ENCODE peak calls at places on chromosomes 4 and X, in ten cellular contexts. B, T, D, V, M, H, A, Q, R and L are unnamed samples.

GRCh38 chr4:76784237-76784636 is 113.7 kb downstream of the SOWAHB start:
- DNase-seq in R (no peak), B (no peak), V (no peak), Q (no peak), D (no peak), H (peak), A (no peak), T (no peak), M (no peak), L (no peak)

GRCh38 chr4:89661490-89661889 is 175.5 kb downstream of the SNCA start:
- DNase-seq in B (no peak), V (no peak), D (no peak), M (peak), H (peak), Q (no peak), A (peak), T (peak), R (peak), L (peak)

GRCh38 chr4:40980318-40980883 is 230.6 kb downstream of the NSUN7 start:
- DNase-seq in R (no peak), V (no peak), M (peak), Q (no peak), T (no peak), D (no peak), A (no peak), H (no peak), B (no peak), L (peak)

GRCh38 chr4:7196283-7196651 is 3.9 kb downstream of the SORCS2 start:
- DNase-seq in D (no peak), H (no peak), R (no peak), M (no peak), A (no peak), Q (no peak), T (no peak), V (no peak), B (no peak), L (no peak)

GRCh38 chrX:19986531-19986930 is 4.3 kb downstream of the BCLAF3 start:
- DNase-seq in H (no peak), R (no peak), M (no peak), Q (no peak), D (no peak), B (no peak), T (no peak), V (no peak), A (no peak), L (peak)

GRCh38 chrX:40479777-40480318 is 100.9 kb upstream of the ATP6AP2 start:
- DNase-seq in Q (no peak), R (no peak), B (no peak), D (no peak), V (no peak), H (no peak), M (no peak), A (no peak), T (no peak), L (no peak)

GRCh38 chr4:53653484-53654053 is 62.3 kb upstream of the LNX1 start:
- DNase-seq in H (peak), M (peak), A (no peak), V (peak), Q (no peak), R (peak), B (peak), D (no peak), T (peak), L (peak)

GRCh38 chrX:119063428-119063827 is 9.4 kb upstream of the CT47C1 start:
- DNase-seq in H (no peak), T (no peak), Q (no peak), B (no peak), A (no peak), V (no peak), R (no peak), D (no peak), M (no peak), L (no peak)

GRCh38 chr4:109077486-109077885 is 225.0 kb downstream of the COL25A1 start:
- DNase-seq in H (no peak), M (no peak), B (no peak), T (peak), A (no peak), R (no peak), D (no peak), V (no peak), Q (no peak), L (peak)

GRCh38 chr4:145791988-145792387 is 112.0 kb downstream of the C4orf51 start:
- DNase-seq in A (no peak), M (no peak), H (no peak), V (no peak), B (no peak), Q (no peak), R (no peak), T (no peak), D (no peak), L (no peak)

GRCh38 chr4:187125062-187125461 is 401.4 kb upstream of the FAT1 start:
- DNase-seq in A (no peak), D (no peak), Q (no peak), B (no peak), H (no peak), M (no peak), R (no peak), V (no peak), T (no peak), L (no peak)

GRCh38 chrX:44698328-44698727 is 145.5 kb upstream of the DUSP21 start:
- DNase-seq in R (no peak), V (no peak), D (no peak), M (no peak), Q (no peak), B (no peak), H (no peak), A (no peak), T (no peak), L (no peak)

GRCh38 chr4:174314770-174315169 is 31.1 kb downstream of the CEP44 start:
- DNase-seq in V (no peak), H (peak), R (peak), B (no peak), Q (no peak), D (no peak), T (peak), A (peak), M (peak), L (peak)

GRCh38 chrX:14496674-14497073 is 32.7 kb upstream of the GLRA2 start:
- DNase-seq in B (no peak), H (no peak), D (no peak), M (no peak), T (peak), A (no peak), V (no peak), R (no peak), Q (no peak), L (peak)

GRCh38 chrX:14501312-14501711 is 28.0 kb upstream of the GLRA2 start:
- DNase-seq in R (no peak), H (no peak), T (no peak), D (no peak), B (no peak), V (peak), Q (no peak), A (no peak), M (no peak), L (no peak)

GRCh38 chrX:14491689-14492088 is 37.6 kb upstream of the GLRA2 start:
- DNase-seq in D (no peak), H (no peak), M (no peak), Q (no peak), V (no peak), T (peak), B (no peak), R (no peak), A (no peak), L (no peak)

DNA sequence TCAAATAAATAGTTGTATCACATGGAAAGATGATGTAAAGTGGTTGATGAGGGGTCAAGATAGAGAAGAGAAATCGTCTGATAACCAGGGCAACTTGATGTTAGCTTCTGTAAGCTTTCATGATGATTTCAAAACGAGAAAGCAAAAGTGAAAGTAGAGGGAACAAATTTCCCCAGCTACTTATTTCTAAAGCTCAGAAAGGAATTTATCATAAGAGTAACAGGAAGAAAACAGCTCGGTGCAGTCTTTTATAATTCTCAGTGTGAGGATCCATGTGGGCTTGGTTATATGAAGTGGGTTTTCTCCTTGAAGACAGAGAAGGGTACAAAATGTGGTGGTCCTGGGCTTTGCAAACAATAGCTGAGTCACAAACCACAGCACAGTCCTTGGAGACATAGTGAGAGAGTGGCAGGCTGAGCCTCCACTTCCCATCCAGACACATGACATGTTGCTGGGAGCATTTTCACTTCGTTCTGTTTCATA is 32.1 kb upstream of the GLRA2 start:
- DNase-seq in T (peak), Q (no peak), R (peak), D (no peak), H (peak), B (no peak), A (no peak), V (no peak), M (peak), L (peak)
- H3K4me3 ChIP-seq in T (peak), Q (no peak), R (peak), D (peak), H (peak), B (peak), A (peak), V (peak), M (peak), L (peak)

GRCh38 chrX:56788717-56789122 is 59.7 kb downstream of the NBDY start:
- DNase-seq in V (peak), R (peak), T (no peak), Q (no peak), B (no peak), H (no peak), M (peak), D (no peak), A (no peak), L (no peak)
- TF ChIP-seq CTCF in V (no peak), R (peak), T (no peak), Q (peak), B (no peak), H (peak), M (peak), D (peak), A (peak), L (no peak)

GRCh38 chrX:129125515-129125914 is 397.8 kb downstream of the SMARCA1 start:
- DNase-seq in Q (no peak), V (no peak), M (no peak), R (no peak), H (no peak), T (no peak), D (no peak), A (no peak), B (no peak), L (no peak)

DNA sequence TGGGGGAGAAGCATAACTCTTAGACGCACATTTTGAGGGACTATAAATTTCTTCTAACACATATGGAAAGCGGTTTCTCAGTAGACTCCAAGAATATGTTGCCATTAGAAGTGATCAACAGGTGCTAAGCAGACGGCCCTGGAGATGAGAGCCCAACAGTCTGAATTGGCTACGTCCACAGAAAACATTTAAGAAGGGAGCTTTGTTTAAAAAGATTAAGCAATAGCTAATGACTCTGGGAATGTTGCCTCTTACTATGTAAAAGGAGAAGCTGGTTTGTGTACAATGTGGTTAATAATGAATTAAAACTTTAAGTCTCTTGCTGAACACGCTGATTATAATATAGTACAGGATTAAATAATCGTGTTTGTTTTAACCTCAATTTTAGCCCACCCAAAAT is 399.5 kb downstream of the SMARCA1 start:
- DNase-seq in V (no peak), B (no peak), R (no peak), M (no peak), T (no peak), H (no peak), Q (no peak), D (no peak), A (no peak), L (no peak)
- H3K4me3 ChIP-seq in V (no peak), B (no peak), R (no peak), M (no peak), T (no peak), H (no peak), Q (no peak), D (no peak), A (no peak), L (no peak)

GRCh38 chr4:1766336-1767057 is 26.6 kb upstream of the FGFR3 start:
- DNase-seq in M (no peak), V (no peak), B (peak), H (no peak), R (no peak), Q (no peak), A (no peak), D (no peak), T (no peak), L (no peak)

GRCh38 chr4:1767058-1767769 is 25.9 kb upstream of the FGFR3 start:
- DNase-seq in Q (no peak), T (peak), H (peak), B (peak), V (no peak), A (no peak), D (no peak), R (peak), M (peak), L (peak)

GRCh38 chr4:1768367-1769034 is 24.6 kb upstream of the FGFR3 start:
- DNase-seq in D (no peak), H (no peak), M (no peak), B (no peak), Q (no peak), R (no peak), A (no peak), V (no peak), T (no peak), L (no peak)

GRCh38 chr4:1769692-1770091 is 23.4 kb upstream of the FGFR3 start:
- DNase-seq in R (no peak), A (no peak), V (no peak), M (no peak), T (no peak), B (no peak), H (no peak), D (no peak), Q (no peak), L (no peak)

GRCh38 chr4:1767770-1768366 is 25.2 kb upstream of the FGFR3 start:
- DNase-seq in M (peak), H (peak), B (peak), T (peak), R (peak), V (no peak), D (no peak), A (no peak), Q (no peak), L (peak)
- TF ChIP-seq CTCF in M (peak), H (peak), B (peak), T (peak), R (peak), V (no peak), D (peak), A (peak), Q (no peak), L (peak)

DNA sequence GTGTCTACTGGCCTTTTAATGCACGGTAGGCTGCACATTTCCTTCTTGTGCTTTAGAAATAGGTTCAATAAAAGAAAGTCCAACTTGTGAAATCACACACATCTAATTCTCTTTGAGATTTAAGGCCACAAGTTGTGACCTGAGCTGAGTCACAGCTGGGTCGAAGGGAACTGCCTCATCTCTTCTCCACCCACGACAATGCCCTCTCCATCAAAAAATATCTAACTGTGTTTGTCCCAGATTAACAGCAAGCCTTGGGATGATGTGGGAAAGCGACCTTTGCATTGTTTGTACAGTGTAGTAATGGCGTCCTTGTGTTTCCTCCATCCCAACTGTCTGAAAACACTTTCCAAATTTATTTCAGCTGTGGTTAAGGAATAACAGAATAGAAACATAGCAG is 168.9 kb downstream of the AMELX start:
- DNase-seq in B (no peak), A (no peak), H (no peak), M (no peak), R (peak), D (no peak), Q (no peak), V (no peak), T (peak), L (no peak)
- H3K4me3 ChIP-seq in B (no peak), A (no peak), H (no peak), M (no peak), R (no peak), D (no peak), Q (no peak), V (no peak), T (no peak), L (no peak)

DNA sequence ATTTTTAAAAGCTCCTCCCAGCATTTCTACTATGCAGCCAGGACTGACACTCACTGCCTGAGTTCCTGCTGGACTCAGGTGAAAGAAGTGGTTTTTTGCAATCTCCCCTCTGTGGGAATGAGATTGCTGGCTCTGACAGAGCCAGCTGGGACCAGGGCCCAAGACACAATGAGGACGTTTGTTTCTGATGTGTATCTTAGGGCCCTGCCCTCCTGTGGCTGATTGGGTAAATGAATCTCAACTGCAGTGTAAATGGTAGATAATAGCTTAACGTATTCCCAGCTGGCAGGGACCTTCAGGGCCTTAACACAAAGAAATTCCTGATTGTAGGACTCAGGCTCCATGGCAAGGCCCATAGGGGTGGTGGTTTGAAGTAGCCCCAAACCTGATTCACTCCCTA is 85.8 kb upstream of the PRPS1 start:
- DNase-seq in V (no peak), B (peak), T (peak), H (peak), R (peak), Q (peak), D (no peak), M (peak), A (no peak), L (peak)
- TF ChIP-seq CTCF in V (no peak), B (peak), T (peak), H (peak), R (peak), Q (peak), D (no peak), M (no peak), A (peak), L (peak)

DNA sequence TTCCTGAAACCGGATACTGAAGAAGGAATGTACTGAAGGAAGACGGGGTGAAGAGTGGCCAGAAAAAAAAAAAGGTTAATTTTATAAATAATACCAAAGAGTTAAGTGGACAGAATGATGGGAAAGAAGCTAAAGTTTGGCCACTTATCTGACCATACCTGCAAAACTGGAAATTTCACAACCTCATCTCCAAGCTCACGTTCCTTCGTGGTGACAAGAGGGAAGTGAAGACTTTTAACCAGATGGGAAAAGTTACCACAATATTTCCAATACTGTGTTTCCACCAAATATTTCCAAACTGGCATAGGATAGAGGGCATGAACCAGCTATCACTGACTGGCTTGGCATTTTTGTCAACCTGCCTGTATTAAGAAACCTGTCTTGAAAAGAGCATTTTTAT is 56.4 kb downstream of the MAML3 start:
- DNase-seq in A (no peak), H (no peak), B (no peak), R (no peak), D (no peak), Q (no peak), V (no peak), T (no peak), M (no peak), L (no peak)
- H3K4me3 ChIP-seq in A (no peak), H (no peak), B (no peak), R (no peak), D (no peak), Q (no peak), V (no peak), T (no peak), M (no peak), L (no peak)

GRCh38 chr4:74188912-74189311 is 31.0 kb downstream of the MTHFD2L start:
- DNase-seq in Q (no peak), D (no peak), R (no peak), T (no peak), B (no peak), H (no peak), M (no peak), V (no peak), A (no peak), L (no peak)

GRCh38 chr4:74190919-74191397 is 33.0 kb downstream of the MTHFD2L start:
- DNase-seq in A (no peak), Q (no peak), D (no peak), B (no peak), M (no peak), T (no peak), V (no peak), H (no peak), R (no peak), L (no peak)

GRCh38 chr4:74190332-74190731 is 32.4 kb downstream of the MTHFD2L start:
- DNase-seq in D (no peak), T (no peak), M (no peak), R (no peak), V (no peak), B (no peak), Q (no peak), A (no peak), H (no peak), L (no peak)

DNA sequence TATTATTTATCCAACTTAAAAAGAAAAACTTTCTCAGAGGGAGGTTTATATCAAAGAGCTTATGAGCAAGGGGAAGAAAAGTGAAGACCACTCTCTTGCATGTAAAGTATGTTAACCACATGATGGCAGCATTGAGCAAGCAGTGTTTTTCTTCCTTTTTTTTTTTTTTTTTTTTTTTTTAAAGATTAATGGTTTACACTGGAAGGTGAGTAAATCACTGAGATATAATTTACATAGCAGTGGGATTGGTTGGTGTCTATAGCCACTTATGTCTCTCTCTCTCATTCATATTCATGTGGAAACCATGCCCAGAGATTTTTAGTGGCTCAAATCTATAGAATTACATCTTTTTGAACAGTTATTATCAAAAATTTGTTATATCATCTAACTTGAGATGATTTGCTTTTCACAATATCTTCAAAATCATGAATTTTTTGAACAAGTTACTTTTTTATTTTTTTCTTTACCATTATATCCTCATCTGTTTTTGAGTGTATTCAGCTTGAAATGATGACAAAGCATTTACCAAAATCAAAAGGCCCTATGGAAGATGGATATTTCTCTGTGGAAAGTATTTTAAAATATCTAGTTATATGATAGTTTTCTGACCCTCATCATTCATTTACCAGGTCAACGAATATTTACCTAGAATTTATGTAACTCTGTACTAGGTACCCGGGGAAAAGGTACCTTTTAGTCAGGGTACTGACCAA is 31.6 kb downstream of the MTHFD2L start:
- DNase-seq in B (peak), H (peak), Q (peak), A (no peak), T (peak), D (no peak), V (no peak), M (peak), R (peak), L (peak)
- TF ChIP-seq CTCF in B (peak), H (peak), Q (peak), A (peak), T (peak), D (peak), V (no peak), M (peak), R (peak), L (peak)

DNA sequence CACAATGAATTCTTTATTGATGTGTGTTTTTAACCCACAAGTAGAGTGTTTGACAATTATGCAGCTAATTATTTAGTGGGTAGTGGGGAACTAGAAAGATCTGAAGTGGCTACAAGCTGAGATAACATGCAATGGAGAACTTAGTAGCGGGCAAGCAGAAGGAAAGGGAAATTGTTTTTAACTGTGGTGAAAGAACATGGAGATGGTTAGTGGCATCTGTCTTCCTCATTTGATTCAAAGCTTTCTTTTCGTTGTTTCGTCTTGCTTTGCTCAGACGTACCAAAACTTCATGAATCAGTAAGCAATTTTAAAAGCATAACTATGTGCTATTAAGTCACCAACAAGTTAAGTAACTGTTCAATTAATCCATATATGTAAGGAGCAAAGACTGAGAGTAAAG is 169.9 kb downstream of the BANK1 start:
- DNase-seq in B (no peak), H (no peak), M (no peak), V (no peak), A (no peak), D (no peak), Q (no peak), T (no peak), R (no peak), L (no peak)
- H3K4me3 ChIP-seq in B (no peak), H (no peak), M (no peak), V (no peak), A (no peak), D (no peak), Q (no peak), T (no peak), R (no peak), L (no peak)